ENCODE peak calls at places on chromosomes 2 and 18, in four cellular contexts. T is prostate gland, R is testis, B is heart left ventricle. X is an unnamed sample.

GRCh38 chr2:65754219-65754618 is 321.8 kb upstream of the SPRED2 start:
- DNase-seq in B (no peak), R (peak; percentile 38), T (no peak), X (no peak)

GRCh38 chr18:55317832-55318231 is 270.2 kb downstream of the TCF4 start:
- DNase-seq in B (no peak), R (no peak), T (no peak), X (no peak)

GRCh38 chr2:216596234-216596985 is 36.8 kb upstream of the IGFBP2 start:
- DNase-seq in T (no peak), B (peak; percentile 31), R (no peak), X (no peak)

GRCh38 chr2:224202466-224202865 is 163.4 kb upstream of the SERPINE2 start:
- DNase-seq in R (no peak), T (no peak), B (no peak), X (no peak)

GRCh38 chr18:54776282-54776977 is 51.8 kb upstream of the RAB27B start:
- DNase-seq in R (no peak), B (no peak), T (no peak), X (peak; percentile 93)

GRCh38 chr2:231541605-231542509 is 11.6 kb upstream of the NMUR1 start:
- DNase-seq in R (no peak), B (no peak), T (no peak), X (peak; percentile 68)

GRCh38 chr2:151619337-151619989 is 114.8 kb downstream of the NEB start:
- DNase-seq in B (no peak), T (no peak), R (no peak), X (peak; percentile 24)

GRCh38 chr18:3262234-3263171 is 570 bp downstream of the MYL12B start:
- DNase-seq in R (peak; percentile 38), T (no peak), B (no peak), X (peak; percentile 38)

GRCh38 chr2:184520441-184520840 is 77.9 kb upstream of the ZNF804A start:
- DNase-seq in T (no peak), R (no peak), B (no peak), X (no peak)

GRCh38 chr18:2263303-2263702 is 308.0 kb downstream of the METTL4 start:
- DNase-seq in T (no peak), R (no peak), B (no peak), X (no peak)

GRCh38 chr2:86825020-86825727 is 34.5 kb upstream of the CD8A start:
- DNase-seq in T (no peak), B (no peak), R (no peak), X (no peak)

GRCh38 chr18:40841473-40841872 is 1113.6 kb upstream of the PIK3C3 start:
- DNase-seq in R (no peak), B (no peak), T (no peak), X (no peak)

GRCh38 chr2:240988146-240988545 is 10.3 kb upstream of the SNED1 start:
- DNase-seq in T (no peak), B (no peak), R (no peak), X (no peak)

GRCh38 chr18:24398515-24398914 is 891 bp upstream of the OSBPL1A start:
- DNase-seq in R (no peak), T (no peak), B (no peak), X (peak; percentile 26)

GRCh38 chr2:19357383-19358241 is 811 bp downstream of the OSR1 start:
- DNase-seq in R (peak; percentile 34), T (peak; percentile 35), B (no peak), X (no peak)

GRCh38 chr2:182540236-182540635 is 113.4 kb upstream of the PDE1A start:
- DNase-seq in T (no peak), R (no peak), B (no peak), X (peak; percentile 20)

GRCh38 chr2:185456517-185456916 is 282.1 kb upstream of the FSIP2 start:
- DNase-seq in B (no peak), T (no peak), R (no peak), X (no peak)

GRCh38 chr2:36781907-36782635 is 85.6 kb downstream of the VIT start:
- DNase-seq in B (no peak), R (no peak), T (no peak), X (no peak)

GRCh38 chr2:46438102-46438501 is 41.3 kb upstream of the TMEM247 start:
- DNase-seq in R (no peak), T (no peak), B (no peak), X (no peak)

GRCh38 chr2:204680576-204680975 is 135.3 kb downstream of the PARD3B start:
- DNase-seq in T (no peak), B (no peak), R (no peak), X (no peak)

GRCh38 chr18:9996104-9996503 is 82.3 kb downstream of the VAPA start:
- DNase-seq in T (no peak), R (no peak), B (no peak), X (no peak)

GRCh38 chr2:10502803-10503107 is 54.6 kb upstream of the ODC1 start:
- DNase-seq in R (no peak), B (no peak), T (no peak), X (no peak)
- H3K4me3 ChIP-seq in R (no peak overlapping the region), B (no peak overlapping the region), T (no peak overlapping the region), X (no peak overlapping the region)

GRCh38 chr2:11344956-11345671 is 678 bp upstream of the ROCK2 start:
- DNase-seq in T (peak; percentile 85), B (peak; percentile 54), R (peak; percentile 62), X (peak; percentile 82)

GRCh38 chr2:11346129-11346528 is 1.7 kb upstream of the ROCK2 start:
- DNase-seq in R (no peak), T (no peak), B (no peak), X (no peak)

GRCh38 chr2:11343344-11343625 is 1.2 kb downstream of the ROCK2 start:
- DNase-seq in T (no peak), R (no peak), B (no peak), X (no peak)

GRCh38 chr2:11343626-11344341 is 652 bp downstream of the ROCK2 start:
- DNase-seq in T (peak; percentile 39), R (peak; percentile 49), B (peak; percentile 66), X (peak; percentile 71)

DNA sequence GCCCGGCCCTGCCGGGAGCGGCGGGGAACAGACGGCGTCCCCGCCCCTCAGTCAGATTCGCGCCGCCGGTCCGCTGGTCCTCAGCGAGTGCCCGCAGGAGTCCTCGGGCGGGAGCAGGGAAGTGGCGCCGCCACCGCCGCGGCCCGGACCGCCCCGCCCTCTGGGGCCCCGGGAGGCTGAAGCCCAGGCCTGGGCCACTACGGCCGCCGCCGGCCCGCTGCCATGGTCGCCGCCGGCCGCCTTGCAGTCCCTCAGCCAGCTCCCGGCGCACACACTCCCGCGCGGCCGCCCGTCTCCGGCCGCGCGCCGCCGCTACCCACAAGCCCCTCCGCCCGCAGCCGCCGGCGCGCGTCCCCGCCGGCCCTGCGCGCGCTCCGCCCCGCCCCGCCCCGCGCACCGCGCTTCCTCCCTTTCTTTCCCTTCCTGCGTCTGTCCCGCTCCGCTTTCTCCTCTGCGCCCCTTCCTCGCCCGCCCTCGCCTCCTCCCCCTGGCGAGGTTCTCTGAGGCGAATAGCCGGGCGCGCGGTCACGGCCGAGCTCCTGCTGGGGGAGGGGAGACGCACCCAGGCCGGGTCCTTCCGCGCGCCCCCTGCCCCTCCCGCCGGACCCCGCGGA is at the start of gene ROCK2:
- DNase-seq in R (peak; percentile 90), T (peak; percentile 86), B (peak; percentile 92), X (peak; percentile 92)
- TF ChIP-seq POLR2A in R (no peak), T (peak; percentile 33), B (peak; percentile 13), X (peak; percentile 49)

DNA sequence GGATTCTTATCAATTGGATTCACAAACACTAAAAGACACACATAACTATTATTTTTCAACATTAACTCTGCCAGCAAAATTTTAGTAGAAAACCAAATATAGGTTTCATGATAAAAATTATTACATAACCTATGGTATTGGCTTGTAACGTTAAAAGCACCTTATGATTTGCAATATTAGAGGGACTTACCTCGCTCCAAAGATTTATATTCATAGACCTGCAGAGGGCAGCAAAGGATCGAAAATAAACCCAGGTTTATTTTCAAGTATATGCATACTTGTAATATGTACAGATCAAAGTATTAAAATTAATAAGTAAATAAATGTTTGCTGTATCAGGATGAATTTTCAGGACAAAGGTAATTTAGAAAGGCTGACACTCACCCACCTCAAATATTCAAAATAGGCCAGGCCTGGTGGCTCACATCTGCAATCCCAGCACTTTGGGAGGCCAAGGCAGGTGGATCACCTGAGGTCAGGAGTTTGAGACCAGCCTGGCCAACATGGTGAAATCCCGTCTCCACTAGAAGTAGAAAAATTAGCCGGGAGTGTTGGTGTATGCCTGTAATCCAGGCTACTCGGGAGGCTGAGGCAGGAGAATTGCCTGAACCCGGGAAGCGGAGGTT is 45.3 kb downstream of the LRPPRC start:
- DNase-seq in T (peak; percentile 12), B (no peak), R (no peak), X (peak; percentile 57)
- TF ChIP-seq CTCF in T (peak; percentile 46), B (no peak), R (peak; percentile 22), X (no peak)

GRCh38 chr2:162245051-162245450 is 1.8 kb upstream of the FAP start:
- DNase-seq in T (no peak), B (no peak), R (no peak), X (no peak)

GRCh38 chr2:162243305-162243693 is at the start of gene FAP:
- DNase-seq in B (no peak), R (no peak), T (no peak), X (no peak)

GRCh38 chr2:162241571-162241970 is 1.7 kb downstream of the FAP start:
- DNase-seq in B (no peak), T (no peak), R (no peak), X (no peak)

GRCh38 chr2:162244559-162245031 is 1.4 kb upstream of the FAP start:
- DNase-seq in T (no peak), R (peak; percentile 22), B (no peak), X (no peak)

GRCh38 chr2:162242586-162243304 is 500 bp downstream of the FAP start:
- DNase-seq in T (no peak), B (no peak), R (no peak), X (no peak)
- H3K4me3 ChIP-seq in T (no peak overlapping the region), B (peak overlapping the region; percentile 25), R (no peak overlapping the region), X (no peak overlapping the region)

DNA sequence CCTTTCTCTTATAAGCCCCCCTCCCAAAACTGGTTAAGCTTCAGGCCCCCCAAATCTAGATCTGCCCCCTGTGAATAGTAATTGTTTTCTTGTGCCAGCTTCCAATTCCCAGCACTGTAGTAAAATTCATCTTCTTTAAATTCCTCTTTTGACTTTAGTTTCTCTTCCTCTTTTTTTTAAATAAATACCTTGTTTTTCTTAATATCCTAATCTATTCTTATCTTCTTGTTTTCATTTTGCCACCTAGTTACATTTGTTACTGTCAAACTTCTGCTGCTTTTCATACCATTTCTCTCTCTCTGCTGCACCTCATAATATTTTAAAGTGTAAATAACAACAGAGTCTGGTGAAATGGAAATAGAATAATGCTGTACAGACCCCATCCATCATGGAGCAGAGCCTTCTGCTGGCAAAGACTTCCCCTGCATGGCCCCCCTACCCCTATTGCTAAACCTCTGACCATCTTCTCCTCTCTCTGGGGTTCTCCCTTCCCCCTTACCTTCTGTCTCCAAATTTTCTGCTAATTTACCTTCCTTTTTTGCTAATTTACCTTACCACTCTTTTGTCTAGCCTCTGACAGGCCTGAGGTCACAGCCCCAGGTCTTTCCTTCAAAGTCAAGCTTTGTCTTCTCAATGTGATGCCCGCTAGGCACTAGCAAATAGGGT is 94.9 kb upstream of the PAPOLG start:
- DNase-seq in B (no peak), T (no peak), R (no peak), X (peak; percentile 39)
- TF ChIP-seq POLR2A in B (no peak), T (no peak), R (no peak), X (no peak)

X was measured in NB4.